ENCODE peak calls at places on chromosomes 6 and 20, in six cellular contexts. L is stomach, F is GM13977, E is neural progenitor cell, S is brain microvascular endothelial cell, Z is fibroblast of the aortic adventitia. O is an unnamed sample.

GRCh38 chr6:16966821-16967817 is 134.7 kb upstream of the STMND1 start:
- DNase-seq in L (no peak), F (no peak), E (no peak), S (no peak), Z (no peak), O (no peak)

GRCh38 chr20:32642257-32643046 is 31.3 kb downstream of the C20orf203 start:
- DNase-seq in L (no peak), F (no peak), E (no peak), S (no peak), Z (no peak), O (no peak)

GRCh38 chr20:16528078-16528477 is 45.2 kb downstream of the KIF16B start:
- DNase-seq in L (peak), F (no peak), E (no peak), S (peak), Z (peak), O (no peak)

GRCh38 chr6:157161912-157162311 is 161.4 kb downstream of the TMEM242 start:
- DNase-seq in L (no peak), F (no peak), E (no peak), S (no peak), Z (no peak), O (no peak)

GRCh38 chr6:64085126-64085525 is 449.5 kb downstream of the PHF3 start:
- DNase-seq in L (no peak), F (no peak), E (no peak), S (no peak), Z (no peak), O (no peak)

GRCh38 chr6:155186052-155186658 is 77.7 kb upstream of the CLDN20 start:
- DNase-seq in L (no peak), F (no peak), E (no peak), S (no peak), Z (no peak), O (no peak)

GRCh38 chr6:169396554-169397163 is 143.0 kb upstream of the THBS2 start:
- DNase-seq in L (no peak), F (no peak), E (no peak), S (no peak), Z (no peak), O (no peak)

GRCh38 chr6:167795874-167796667 is 30.6 kb upstream of the AFDN start:
- DNase-seq in L (peak), F (no peak), E (no peak), S (no peak), Z (no peak), O (no peak)

GRCh38 chr20:35661013-35661412 is 3.7 kb downstream of the CPNE1 start:
- DNase-seq in L (no peak), F (no peak), E (no peak), S (no peak), Z (no peak), O (no peak)

GRCh38 chr6:52361945-52362442 is at the start of gene PAQR8:
- DNase-seq in L (peak), F (peak), E (peak), S (peak), Z (no peak), O (peak)

GRCh38 chr20:4141616-4142240 is 126.4 kb upstream of the RNF24 start:
- DNase-seq in L (no peak), F (no peak), E (no peak), S (no peak), Z (no peak), O (no peak)

GRCh38 chr6:148998704-148999103 is 251.9 kb downstream of the UST start:
- DNase-seq in L (no peak), F (no peak), E (no peak), S (no peak), Z (no peak), O (no peak)

GRCh38 chr20:36391456-36391855 is 85.3 kb downstream of the DLGAP4 start:
- DNase-seq in L (no peak), F (no peak), E (no peak), S (peak), Z (no peak), O (no peak)

GRCh38 chr6:157596886-157597285 is 215.9 kb downstream of the ZDHHC14 start:
- DNase-seq in L (no peak), F (no peak), E (no peak), S (no peak), Z (no peak), O (no peak)

GRCh38 chr20:38658879-38659612 is 57.4 kb downstream of the ARHGAP40 start:
- DNase-seq in L (no peak), F (peak), E (peak), S (no peak), Z (no peak), O (peak)
- TF ChIP-seq CTCF in L (no peak), F (peak), E (peak), S (peak), Z (peak), O (peak)

GRCh38 chr6:54624779-54625178 is 221.8 kb upstream of the FAM83B start:
- DNase-seq in L (no peak), F (no peak), E (no peak), S (no peak), Z (peak), O (no peak)

GRCh38 chr6:54618597-54618996 is 228.0 kb upstream of the FAM83B start:
- DNase-seq in L (no peak), F (no peak), E (no peak), S (no peak), Z (no peak), O (no peak)

GRCh38 chr6:54624216-54624615 is 222.4 kb upstream of the FAM83B start:
- DNase-seq in L (no peak), F (no peak), E (no peak), S (no peak), Z (no peak), O (no peak)

GRCh38 chr6:54619102-54619501 is 227.5 kb upstream of the FAM83B start:
- DNase-seq in L (no peak), F (no peak), E (no peak), S (no peak), Z (no peak), O (no peak)

GRCh38 chr6:54621285-54621684 is 225.3 kb upstream of the FAM83B start:
- DNase-seq in L (no peak), F (no peak), E (peak), S (no peak), Z (peak), O (no peak)
- TF ChIP-seq CTCF in L (no peak), F (peak), E (peak), S (peak), Z (peak), O (no peak)

GRCh38 chr20:54657268-54657826 is 182.0 kb downstream of the DOK5 start:
- DNase-seq in L (no peak), F (no peak), E (no peak), S (no peak), Z (peak), O (no peak)
- TF ChIP-seq CTCF in L (no peak), F (no peak), E (no peak), S (no peak), Z (no peak), O (no peak)

DNA sequence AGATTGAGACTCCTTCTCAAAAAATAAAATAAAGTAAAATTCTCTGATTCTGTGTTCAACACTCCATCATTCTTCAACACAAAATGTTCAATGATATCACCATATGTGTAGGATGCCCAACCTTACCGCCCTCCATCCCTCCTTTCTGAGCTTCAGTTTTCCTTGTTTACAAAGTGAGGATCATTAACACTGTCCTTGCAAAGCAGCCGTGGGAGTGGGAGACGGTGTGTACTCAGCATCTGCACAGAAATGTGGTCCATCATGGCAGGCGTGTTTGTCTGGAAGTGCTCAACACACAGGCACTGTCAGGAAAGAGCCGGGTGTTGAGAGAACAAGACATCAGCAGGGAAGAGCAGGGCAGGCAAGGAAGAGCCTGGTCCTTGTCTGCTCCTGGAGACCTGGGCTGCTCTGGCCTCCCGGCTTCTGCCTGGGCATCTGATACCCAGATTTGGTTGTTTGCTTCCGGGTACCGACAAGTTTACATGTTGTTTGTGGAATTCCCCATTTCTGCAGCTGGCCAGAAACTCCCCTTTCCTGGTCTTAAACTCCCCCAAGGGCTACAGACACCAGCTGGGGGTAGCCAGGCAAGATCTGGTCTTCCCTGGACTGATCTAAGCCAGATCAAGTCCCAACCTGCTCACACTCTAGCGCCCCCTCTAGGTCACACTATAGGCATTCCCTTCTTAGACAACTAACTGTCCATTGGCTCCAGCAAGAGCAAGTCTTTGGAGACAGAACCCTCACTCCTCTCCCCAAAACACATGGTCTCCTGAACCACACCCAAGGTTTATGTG is 26.7 kb upstream of the TTPAL start:
- DNase-seq in L (no peak), F (peak), E (peak), S (no peak), Z (no peak), O (peak)
- TF ChIP-seq CTCF in L (no peak), F (peak), E (peak), S (peak), Z (no peak), O (peak)

GRCh38 chr6:37022135-37022863 is 16.8 kb downstream of the FGD2 start:
- DNase-seq in L (no peak), F (no peak), E (no peak), S (no peak), Z (no peak), O (no peak)

GRCh38 chr6:37019065-37019450 is 13.6 kb downstream of the FGD2 start:
- DNase-seq in L (no peak), F (no peak), E (no peak), S (no peak), Z (no peak), O (no peak)

GRCh38 chr6:37018152-37019064 is 13.0 kb downstream of the FGD2 start:
- DNase-seq in L (peak), F (peak), E (peak), S (peak), Z (peak), O (peak)

GRCh38 chr6:37020426-37021211 is 15.2 kb downstream of the FGD2 start:
- DNase-seq in L (peak), F (no peak), E (no peak), S (no peak), Z (no peak), O (no peak)

DNA sequence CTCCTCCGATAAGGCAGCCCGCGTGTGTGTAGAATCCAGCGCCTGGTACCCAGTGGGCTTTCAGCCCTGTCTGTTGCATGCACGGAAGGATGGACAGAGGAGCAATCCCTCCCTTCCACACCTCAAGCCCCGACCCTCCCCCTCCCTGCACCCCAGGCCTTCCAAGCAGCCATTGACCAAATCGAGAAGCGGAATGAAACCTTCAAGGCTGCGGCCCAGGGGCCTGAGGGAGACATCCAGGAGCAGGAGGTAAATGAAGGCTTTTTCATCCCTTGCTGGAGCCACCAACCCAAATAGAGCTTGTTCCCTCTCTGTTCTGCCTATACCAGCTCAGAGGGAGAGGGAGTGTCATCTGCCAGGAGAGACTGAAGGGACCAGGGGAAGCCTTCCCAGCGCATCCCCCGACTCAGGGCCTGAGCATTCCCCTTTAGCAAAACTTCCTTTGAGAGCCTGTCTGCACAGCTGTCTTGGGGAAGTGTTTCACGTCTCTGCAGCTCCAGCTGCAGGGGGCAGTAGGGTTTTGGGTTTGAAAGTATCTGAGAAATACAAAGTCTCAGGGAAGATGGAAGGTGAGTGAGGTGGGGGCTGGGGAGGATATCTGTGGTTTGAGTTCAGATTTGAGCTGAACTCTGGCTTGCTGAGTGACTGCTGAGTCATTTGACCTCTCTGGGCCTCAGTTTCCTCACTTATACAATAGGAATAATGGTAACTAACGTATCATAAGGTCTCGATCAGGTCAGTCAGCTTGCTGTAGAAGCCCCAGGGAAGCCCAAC is 16.1 kb downstream of the FGD2 start:
- DNase-seq in L (no peak), F (no peak), E (peak), S (peak), Z (peak), O (no peak)
- TF ChIP-seq CTCF in L (no peak), F (peak), E (peak), S (peak), Z (peak), O (no peak)

DNA sequence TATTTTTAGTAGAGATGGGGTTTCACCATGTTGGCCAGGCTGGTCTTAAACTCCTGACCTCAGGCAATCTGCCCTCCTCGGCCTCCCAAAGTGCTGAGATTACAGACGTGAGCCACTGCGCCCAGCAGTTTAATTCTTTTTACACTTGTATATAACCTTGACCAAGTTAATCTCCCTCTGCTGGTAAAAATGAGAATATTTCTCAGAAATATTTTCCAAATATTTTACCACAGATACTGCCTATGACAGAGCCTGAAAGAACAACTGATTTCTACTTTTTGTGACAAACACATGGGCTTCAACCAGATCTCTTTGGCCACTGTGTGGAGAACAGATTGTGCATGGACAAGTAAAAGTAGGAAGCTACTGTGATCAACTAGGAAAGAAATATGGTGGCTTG is 21.2 kb upstream of the NHSL1 start:
- DNase-seq in L (no peak), F (no peak), E (no peak), S (no peak), Z (peak), O (no peak)
- TF ChIP-seq CTCF in L (peak), F (peak), E (peak), S (peak), Z (peak), O (no peak)